ENCODE peak calls at places on chromosome 10, in five cellular contexts. S is uterus, A is lung, Z is dorsolateral prefrontal cortex, Q is PC-9. P is an unnamed sample.

GRCh38 chr10:125209591-125210373 is 49.4 kb upstream of the CTBP2 start:
- DNase-seq in S (no peak), Q (no peak), Z (peak), A (no peak), P (no peak)

GRCh38 chr10:50992972-50993766 is 81.1 kb upstream of the PRKG1 start:
- DNase-seq in Z (no peak), S (peak), A (peak), Q (no peak), P (no peak)

GRCh38 chr10:385571-386300 is 250.5 kb downstream of the ZMYND11 start:
- DNase-seq in Z (peak), A (no peak), S (no peak), Q (no peak), P (no peak)

GRCh38 chr10:75755528-75755927 is 324.1 kb downstream of the LRMDA start:
- DNase-seq in Q (no peak), Z (no peak), A (no peak), S (no peak), P (no peak)

GRCh38 chr10:15897282-15897681 is 37.0 kb upstream of the MINDY3 start:
- DNase-seq in S (no peak), Q (no peak), A (no peak), Z (no peak), P (no peak)

GRCh38 chr10:75375828-75376227 is 25.7 kb downstream of the ZNF503 start:
- DNase-seq in Z (no peak), S (no peak), A (no peak), Q (peak), P (peak)

GRCh38 chr10:31554556-31554955 is 235.5 kb downstream of the ZEB1 start:
- DNase-seq in Q (no peak), S (no peak), Z (no peak), A (no peak), P (no peak)

GRCh38 chr10:91590142-91590903 is 42.5 kb downstream of the PPP1R3C start:
- DNase-seq in A (no peak), Z (no peak), Q (peak), S (peak), P (peak)

GRCh38 chr10:5638494-5638893 is 27.9 kb downstream of the ASB13 start:
- DNase-seq in S (no peak), Q (no peak), Z (no peak), A (no peak), P (no peak)

GRCh38 chr10:28801247-28801646 is 123.9 kb downstream of the BAMBI start:
- DNase-seq in A (no peak), Z (no peak), Q (no peak), S (no peak), P (no peak)
- H3K27ac ChIP-seq in A (no peak), Z (no peak), Q (no peak), S (no peak), P (no peak)

GRCh38 chr10:112793197-112793921 is 156.7 kb upstream of the TCF7L2 start:
- DNase-seq in Q (no peak), S (no peak), Z (no peak), A (no peak), P (no peak)
- H3K27ac ChIP-seq in Q (no peak), S (peak), Z (no peak), A (no peak), P (peak)

GRCh38 chr10:114967071-114967470 is 29.1 kb downstream of the TRUB1 start:
- DNase-seq in Z (no peak), Q (no peak), S (no peak), A (no peak), P (no peak)
- H3K27ac ChIP-seq in Z (no peak), Q (no peak), S (no peak), A (no peak), P (no peak)

GRCh38 chr10:109883859-109884771 is 39.2 kb downstream of the XPNPEP1 start:
- DNase-seq in Q (peak), S (peak), A (peak), Z (peak), P (peak)
- H3K27ac ChIP-seq in Q (no peak), S (peak), A (peak), Z (peak), P (peak)